ENCODE peak calls at places on chromosome 14, in seven cellular contexts. W is HCT116, A is astrocyte, D is mucosa of descending colon, B is OCI-LY7, M is colonic mucosa, E is suprapubic skin. I is an unnamed sample.

GRCh38 chr14:105050551-105050897 is 14.7 kb downstream of the GPR132 start:
- DNase-seq in W (peak; percentile 16), A (no peak), D (peak; percentile 91), B (no peak), M (peak; percentile 83), E (peak; percentile 65), I (peak; percentile 73)

GRCh38 chr14:87628129-87628528 is 364.9 kb downstream of the GALC start:
- DNase-seq in W (no peak), A (peak; percentile 93), D (peak; percentile 20), B (no peak), M (no peak), E (no peak), I (no peak)

GRCh38 chr14:60095781-60096450 is 4.2 kb downstream of the PCNX4 start:
- DNase-seq in W (no peak), A (peak; percentile 79), D (peak; percentile 19), B (peak; percentile 15), M (no peak), E (no peak), I (no peak)

GRCh38 chr14:72699852-72700257 is 194.0 kb downstream of the DPF3 start:
- DNase-seq in W (no peak), A (peak; percentile 51), D (peak; percentile 9), B (no peak), M (peak; percentile 25), E (no peak), I (peak; percentile 35)

GRCh38 chr14:87797001-87797400 is 196.0 kb downstream of the GALC start:
- DNase-seq in W (no peak), A (no peak), D (no peak), B (no peak), M (no peak), E (no peak), I (no peak)

GRCh38 chr14:33363687-33364086 is 425.0 kb downstream of the NPAS3 start:
- DNase-seq in W (no peak), A (peak; percentile 87), D (no peak), B (no peak), M (no peak), E (no peak), I (no peak)

GRCh38 chr14:65077318-65077717 is 25.0 kb downstream of the MAX start:
- DNase-seq in W (no peak), A (no peak), D (no peak), B (no peak), M (no peak), E (no peak), I (no peak)

GRCh38 chr14:50762001-50762930 is 68.7 kb downstream of the NIN start:
- DNase-seq in W (no peak), A (peak; percentile 87), D (no peak), B (no peak), M (no peak), E (no peak), I (no peak)

GRCh38 chr14:22386924-22387775 is 201.9 kb downstream of the DAD1 start:
- DNase-seq in W (peak; percentile 53), A (peak; percentile 39), D (peak; percentile 92), B (peak; percentile 93), M (peak; percentile 81), E (peak; percentile 76), I (peak; percentile 76)

GRCh38 chr14:105935384-105935783 is 409.0 kb downstream of the TMEM121 start:
- DNase-seq in W (no peak), A (no peak), D (no peak), B (no peak), M (peak; percentile 9), E (no peak), I (no peak)

GRCh38 chr14:21723431-21724045 is 49.9 kb upstream of the OR4E1 start:
- DNase-seq in W (peak; percentile 32), A (no peak), D (peak; percentile 26), B (peak; percentile 50), M (peak; percentile 46), E (no peak), I (no peak)

GRCh38 chr14:38536376-38537038 is 280.6 kb upstream of the CLEC14A start:
- DNase-seq in W (no peak), A (no peak), D (no peak), B (no peak), M (no peak), E (no peak), I (no peak)

GRCh38 chr14:53331247-53331646 is 178.1 kb upstream of the DDHD1 start:
- DNase-seq in W (no peak), A (peak; percentile 77), D (no peak), B (no peak), M (no peak), E (no peak), I (no peak)

GRCh38 chr14:60655898-60656754 is 6.8 kb upstream of the SIX1 start:
- DNase-seq in W (no peak), A (no peak), D (no peak), B (no peak), M (no peak), E (no peak), I (no peak)

GRCh38 chr14:69260979-69261605 is 1.1 kb downstream of the GALNT16 start:
- DNase-seq in W (no peak), A (no peak), D (peak; percentile 38), B (peak; percentile 55), M (peak; percentile 29), E (peak; percentile 73), I (no peak)

GRCh38 chr14:69346710-69347109 is 51.4 kb downstream of the ERH start:
- DNase-seq in W (no peak), A (no peak), D (peak; percentile 54), B (no peak), M (peak; percentile 44), E (no peak), I (no peak)

DNA sequence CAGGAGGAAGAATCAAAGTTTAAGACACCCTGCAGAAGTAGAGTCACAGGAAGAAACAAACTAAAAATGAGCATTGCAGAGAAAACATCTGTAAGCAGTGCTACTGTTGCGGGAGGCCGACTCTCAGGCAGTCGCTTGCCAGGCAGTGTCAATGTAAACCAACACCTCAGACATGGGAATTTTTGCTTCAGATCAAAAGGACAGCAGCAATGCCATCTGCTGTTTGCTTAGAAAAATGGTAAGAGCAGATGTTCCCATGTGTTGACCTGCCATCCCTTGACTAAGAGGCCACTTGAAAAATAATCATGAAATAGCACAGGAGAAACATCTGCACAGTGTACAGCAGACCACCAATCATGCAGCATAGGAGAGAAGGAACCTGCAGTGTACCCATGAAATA is 196.6 kb downstream of the SLC25A21 start:
- DNase-seq in W (no peak), A (no peak), D (no peak), B (no peak), M (no peak), E (no peak), I (no peak)
- H3K4me3 ChIP-seq in W (no peak overlapping the region), A (no peak overlapping the region), D (no peak overlapping the region), B (no peak overlapping the region), M (no peak overlapping the region), E (no peak overlapping the region), I (no peak overlapping the region)

DNA sequence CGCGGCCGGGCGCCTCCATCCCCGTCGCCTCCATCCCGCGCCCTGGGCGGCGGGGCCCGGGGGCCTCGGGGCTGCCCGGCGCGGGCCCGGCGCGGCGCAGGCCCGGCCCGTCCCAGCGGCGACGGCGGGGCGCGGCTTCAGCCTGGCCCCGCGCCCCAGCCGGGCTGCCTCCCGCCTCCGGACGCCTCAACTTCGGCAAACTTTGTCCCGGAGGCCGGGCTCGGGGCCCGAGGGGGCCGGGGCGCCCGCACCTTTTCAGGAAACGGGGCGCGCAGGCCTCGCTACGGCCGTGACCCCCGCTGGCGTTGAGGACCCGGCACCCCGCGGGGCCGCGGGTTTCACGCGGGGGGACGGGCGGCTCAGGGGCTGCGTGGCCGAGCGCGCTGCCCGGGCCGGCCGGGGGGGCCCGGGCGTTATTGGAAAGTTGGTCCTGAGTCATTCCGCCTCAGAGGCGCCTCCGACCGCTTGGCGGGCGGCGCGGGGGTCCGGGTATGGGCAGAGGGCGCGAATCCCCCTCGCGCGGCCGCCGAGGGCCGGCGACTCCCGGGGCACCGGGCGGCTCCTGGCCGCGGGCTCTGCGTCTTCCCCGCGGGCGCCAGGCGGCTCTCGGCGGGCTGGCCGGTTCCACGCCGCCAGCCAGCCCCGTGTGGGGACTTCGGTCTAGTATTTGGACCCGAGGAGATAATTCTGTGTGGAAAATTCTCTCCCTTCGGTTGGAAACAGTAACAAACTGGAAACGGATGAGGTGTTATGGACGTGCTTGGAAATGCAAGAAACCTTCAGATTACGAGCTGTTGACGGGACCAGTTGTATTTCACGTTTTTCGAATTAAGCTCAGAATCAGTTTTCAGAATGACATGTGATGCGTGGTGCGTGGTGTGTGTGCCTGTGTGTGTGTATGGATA is 714 bp downstream of the TRAF3 start:
- DNase-seq in W (no peak), A (peak; percentile 47), D (peak; percentile 33), B (peak; percentile 19), M (no peak), E (no peak), I (no peak)
- TF ChIP-seq CTCF in W (no peak), A (no peak), D (no peak), B (no peak), M (no peak), E (no peak), I (no peak)

GRCh38 chr14:91244501-91244901 is at the start of gene GPR68:
- DNase-seq in W (no peak), A (peak; percentile 69), D (peak; percentile 50), B (peak; percentile 50), M (peak; percentile 46), E (no peak), I (no peak)

GRCh38 chr14:91242635-91243034 is 1.9 kb downstream of the GPR68 start:
- DNase-seq in W (no peak), A (no peak), D (no peak), B (no peak), M (no peak), E (no peak), I (no peak)

GRCh38 chr14:91243098-91243483 is 1.4 kb downstream of the GPR68 start:
- DNase-seq in W (no peak), A (no peak), D (no peak), B (no peak), M (no peak), E (no peak), I (no peak)

GRCh38 chr14:91245029-91245428 is 525 bp upstream of the GPR68 start:
- DNase-seq in W (no peak), A (no peak), D (no peak), B (no peak), M (no peak), E (no peak), I (no peak)

DNA sequence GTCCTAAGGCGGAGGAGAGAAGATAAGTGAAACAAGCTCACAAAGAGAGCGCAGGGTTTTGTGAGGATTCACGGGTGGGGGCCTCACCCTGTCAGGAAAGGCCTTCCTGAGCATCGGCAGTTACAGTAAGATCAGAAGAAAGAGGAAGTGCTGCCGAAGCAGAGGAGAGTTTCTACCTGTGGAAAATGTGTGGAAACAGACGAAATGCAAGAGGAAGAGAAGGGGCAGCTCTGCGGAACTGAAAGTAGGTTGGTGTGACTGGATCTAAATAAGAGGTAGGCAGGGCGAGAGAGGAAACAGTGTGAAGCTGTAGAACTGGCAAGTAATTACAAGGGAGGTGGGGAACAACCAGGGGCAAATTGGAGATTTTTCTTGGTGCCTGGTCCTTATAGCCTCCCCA is 2.7 kb downstream of the GPR68 start:
- DNase-seq in W (no peak), A (no peak), D (no peak), B (peak; percentile 88), M (no peak), E (no peak), I (no peak)
- H3K4me1 ChIP-seq in W (no peaks in the 10 kb centered on the region), A (peaks cover 29% of the 10 kb centered on the region), D (peaks cover 5% of the 10 kb centered on the region), B (peaks cover 59% of the 10 kb centered on the region), M (no peaks in the 10 kb centered on the region), E (peaks cover 29% of the 10 kb centered on the region), I (peaks cover 20% of the 10 kb centered on the region)

DNA sequence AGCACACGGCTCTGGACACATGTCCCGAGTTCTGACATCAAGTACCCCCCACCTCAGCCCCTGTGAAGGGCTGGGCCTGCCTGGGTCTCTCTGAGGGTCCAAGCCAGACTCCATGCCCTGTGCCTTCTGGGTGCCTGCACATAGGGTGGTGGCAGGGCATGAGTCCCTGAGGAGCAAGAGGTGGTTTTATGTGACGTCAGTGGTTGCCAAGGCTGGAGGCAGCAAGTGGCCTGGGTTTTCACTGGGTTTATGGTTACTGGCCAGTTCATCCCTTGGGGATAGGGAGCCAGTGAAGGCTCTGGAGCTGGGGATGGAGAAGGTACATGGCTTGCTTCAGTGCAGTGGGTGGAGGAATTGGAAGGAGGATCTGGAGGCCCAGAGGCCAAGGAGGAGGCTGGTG is 51.1 kb upstream of the EML1 start:
- DNase-seq in W (no peak), A (no peak), D (no peak), B (no peak), M (no peak), E (no peak), I (no peak)
- H3K4me3 ChIP-seq in W (no peak overlapping the region), A (no peak overlapping the region), D (no peak overlapping the region), B (no peak overlapping the region), M (no peak overlapping the region), E (no peak overlapping the region), I (no peak overlapping the region)